ENCODE peak calls at places on chromosomes 16 and 17, in seven cellular contexts. U is OCI-LY7; F is dorsolateral prefrontal cortex; A is substantia nigra; K is CD4-positive, alpha-beta memory T cell; B is A549; C is CD4-positive, alpha-beta T cell. G is an unnamed sample.

GRCh38 chr16:2156025-2156848 is 655 bp downstream of the TRAF7 start:
- DNase-seq in U (peak), F (no peak), A (no peak), K (no peak), B (no peak), C (no peak), G (no peak)

GRCh38 chr17:3647769-3648540 is 11.4 kb downstream of the CTNS start:
- DNase-seq in U (peak), F (peak), A (no peak), K (peak), B (peak), C (peak), G (peak)

GRCh38 chr17:10123093-10123492 is 75.3 kb downstream of the GAS7 start:
- DNase-seq in U (no peak), F (peak), A (no peak), K (no peak), B (no peak), C (no peak), G (no peak)

GRCh38 chr16:89300311-89300975 is 82.9 kb downstream of the ZNF778 start:
- DNase-seq in U (no peak), F (no peak), A (no peak), K (no peak), B (no peak), C (no peak), G (no peak)

GRCh38 chr17:36650096-36650764 is 48.8 kb downstream of the MRM1 start:
- DNase-seq in U (no peak), F (no peak), A (no peak), K (no peak), B (no peak), C (no peak), G (no peak)

GRCh38 chr16:3726021-3726687 is 8.8 kb upstream of the TRAP1 start:
- DNase-seq in U (no peak), F (no peak), A (no peak), K (no peak), B (no peak), C (no peak), G (no peak)

GRCh38 chr16:5045499-5046115 is 11.9 kb upstream of the NAGPA start:
- DNase-seq in U (no peak), F (peak), A (no peak), K (no peak), B (no peak), C (no peak), G (no peak)

GRCh38 chr17:8005357-8005756 is 2.9 kb downstream of the GUCY2D start:
- DNase-seq in U (no peak), F (no peak), A (no peak), K (no peak), B (no peak), C (no peak), G (no peak)

GRCh38 chr16:84357191-84357651 is 11.1 kb upstream of the ATP2C2 start:
- DNase-seq in U (no peak), F (no peak), A (no peak), K (no peak), B (no peak), C (no peak), G (no peak)

GRCh38 chr16:85393674-85394510 is 219.2 kb upstream of the GSE1 start:
- DNase-seq in U (peak), F (peak), A (no peak), K (peak), B (peak), C (peak), G (peak)

GRCh38 chr16:31874354-31875111 is 926 bp downstream of the ZNF267 start:
- DNase-seq in U (peak), F (no peak), A (no peak), K (peak), B (peak), C (no peak), G (no peak)

GRCh38 chr16:13672196-13672595 is 247.8 kb upstream of the ERCC4 start:
- DNase-seq in U (no peak), F (no peak), A (no peak), K (no peak), B (no peak), C (no peak), G (no peak)

GRCh38 chr16:81697321-81697885 is 81.7 kb upstream of the PLCG2 start:
- DNase-seq in U (peak), F (peak), A (peak), K (peak), B (peak), C (no peak), G (peak)

GRCh38 chr16:85330694-85331188 is 218.5 kb upstream of the CIBAR2 start:
- DNase-seq in U (peak), F (no peak), A (no peak), K (no peak), B (peak), C (no peak), G (no peak)

GRCh38 chr17:30809867-30810266 is 14.6 kb downstream of the CRLF3 start:
- DNase-seq in U (no peak), F (no peak), A (no peak), K (no peak), B (no peak), C (no peak), G (no peak)

GRCh38 chr16:68737730-68738590 is 868 bp downstream of the CDH1 start:
- DNase-seq in U (no peak), F (no peak), A (peak), K (no peak), B (peak), C (no peak), G (no peak)

GRCh38 chr16:50684823-50685455 is 3.8 kb upstream of the SNX20 start:
- DNase-seq in U (no peak), F (no peak), A (no peak), K (no peak), B (no peak), C (peak), G (no peak)

GRCh38 chr16:57562066-57562465 is 19.6 kb downstream of the ADGRG5 start:
- DNase-seq in U (no peak), F (no peak), A (no peak), K (no peak), B (no peak), C (no peak), G (peak)

DNA sequence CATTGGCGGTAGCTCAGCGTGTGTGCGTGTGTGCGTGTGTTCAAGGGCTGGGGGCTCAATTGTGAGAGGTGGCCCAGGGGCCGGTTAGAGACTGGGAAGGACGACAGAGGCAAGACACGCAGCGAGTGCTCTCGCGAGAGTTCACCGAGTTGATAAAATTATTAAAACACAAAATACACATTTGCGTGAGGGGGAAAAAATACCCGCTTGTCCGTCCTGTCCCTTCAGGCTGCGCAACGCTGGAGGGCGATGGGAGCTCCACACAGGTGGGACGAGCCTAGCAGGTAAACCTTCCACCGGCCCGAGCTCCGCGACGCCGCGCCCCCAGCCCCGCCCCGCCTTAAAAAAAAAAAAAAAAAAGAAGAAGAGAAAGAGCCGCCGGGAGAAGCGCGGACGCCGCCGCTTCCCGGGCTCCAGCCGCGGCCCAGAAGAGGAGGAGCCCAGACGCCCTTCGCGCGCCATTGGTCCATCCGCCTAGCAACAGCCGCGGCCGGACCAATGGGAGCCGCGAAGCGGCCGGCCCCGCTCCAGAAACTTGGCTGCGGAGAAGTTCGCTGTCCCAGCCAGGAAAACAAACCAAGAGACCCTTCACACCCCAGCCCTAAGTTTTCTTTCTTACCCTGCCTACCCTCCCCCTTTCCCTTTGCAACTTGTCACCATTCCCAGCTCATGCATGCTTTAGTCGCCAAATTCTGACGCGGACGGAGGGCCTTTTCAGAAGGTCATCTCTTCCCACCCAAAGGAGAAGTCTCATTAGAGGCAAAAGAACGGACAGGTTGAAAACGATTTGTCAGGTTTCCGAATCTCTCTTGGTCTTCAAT is 169.9 kb upstream of the MAF start:
- DNase-seq in U (peak), F (peak), A (peak), K (peak), B (peak), C (peak), G (peak)
- H3K27ac ChIP-seq in U (no peak), F (no peak), A (peak), K (peak), B (peak), C (no peak), G (no peak)

GRCh38 chr16:80034469-80034826 is 433.9 kb upstream of the MAF start:
- DNase-seq in U (no peak), F (no peak), A (no peak), K (no peak), B (peak), C (no peak), G (no peak)
- H3K27ac ChIP-seq in U (no peak), F (no peak), A (no peak), K (no peak), B (peak), C (no peak), G (no peak)

DNA sequence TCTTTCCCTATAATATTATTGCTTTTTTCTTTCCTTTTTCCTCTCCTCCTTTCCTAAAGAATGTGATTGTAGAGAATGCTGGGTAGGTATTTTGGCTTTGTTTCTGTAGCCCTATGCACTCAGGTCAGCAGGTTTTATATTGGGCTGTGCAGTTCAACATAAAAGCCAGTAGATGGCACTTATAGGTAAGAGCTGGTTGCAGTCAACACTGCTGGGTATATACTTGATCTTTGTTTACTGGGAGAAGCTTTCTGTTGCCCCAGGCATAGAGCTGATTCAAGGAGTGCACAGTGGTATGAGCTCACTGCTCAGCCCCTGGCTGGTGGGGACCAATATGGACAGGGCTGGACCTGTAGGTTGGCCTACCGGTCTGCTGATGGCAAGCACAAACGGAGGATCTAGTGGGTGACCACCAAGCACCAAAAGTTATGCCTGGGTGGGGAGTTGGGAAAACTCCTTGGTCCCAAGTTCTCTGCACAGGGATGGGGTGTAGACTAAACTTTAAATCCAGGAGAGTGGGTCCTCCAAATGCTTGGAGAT is 378.9 kb downstream of the PMP22 start:
- DNase-seq in U (peak), F (no peak), A (no peak), K (no peak), B (no peak), C (no peak), G (no peak)
- H3K27ac ChIP-seq in U (no peak), F (no peak), A (no peak), K (no peak), B (no peak), C (no peak), G (no peak)

DNA sequence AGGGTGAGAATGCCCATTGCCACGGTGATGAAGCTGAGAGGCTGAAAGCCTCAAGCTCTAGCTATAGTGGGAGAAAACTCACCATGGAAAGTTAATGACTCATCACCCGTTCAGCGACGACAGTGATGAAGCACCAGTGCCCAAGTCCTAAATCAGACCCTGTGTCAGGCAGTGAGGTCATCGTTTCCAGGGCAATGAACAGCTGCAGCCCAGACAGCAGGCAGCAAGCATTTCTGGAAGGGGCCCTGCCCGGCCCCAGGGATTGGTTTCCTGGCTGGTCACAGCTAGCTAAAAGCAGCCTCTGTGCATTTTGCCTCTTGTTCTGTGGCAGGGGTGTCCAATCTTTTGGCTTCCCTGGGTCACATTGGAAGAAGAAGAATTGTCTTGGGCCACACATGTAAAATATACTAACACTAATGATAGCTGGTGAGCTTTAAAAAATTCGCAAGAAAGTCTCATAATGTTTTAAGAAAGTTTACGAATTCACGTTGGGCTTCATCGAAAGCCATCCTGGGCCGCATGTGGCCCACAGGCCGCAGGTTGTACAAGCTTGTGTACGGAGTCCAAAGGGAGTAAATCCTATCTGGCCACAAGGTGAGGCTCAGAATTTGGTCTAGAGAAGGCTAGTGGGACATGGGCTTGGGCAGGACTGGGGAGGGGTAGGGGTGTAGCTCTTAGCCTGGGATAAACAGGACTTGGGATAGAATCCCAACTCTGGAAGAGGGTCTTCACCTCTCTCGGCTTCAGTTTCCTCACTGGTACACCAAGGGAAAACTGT is 40.6 kb downstream of the MIS12 start:
- DNase-seq in U (no peak), F (peak), A (peak), K (no peak), B (peak), C (no peak), G (no peak)
- H3K27ac ChIP-seq in U (no peak), F (peak), A (peak), K (no peak), B (peak), C (no peak), G (no peak)

DNA sequence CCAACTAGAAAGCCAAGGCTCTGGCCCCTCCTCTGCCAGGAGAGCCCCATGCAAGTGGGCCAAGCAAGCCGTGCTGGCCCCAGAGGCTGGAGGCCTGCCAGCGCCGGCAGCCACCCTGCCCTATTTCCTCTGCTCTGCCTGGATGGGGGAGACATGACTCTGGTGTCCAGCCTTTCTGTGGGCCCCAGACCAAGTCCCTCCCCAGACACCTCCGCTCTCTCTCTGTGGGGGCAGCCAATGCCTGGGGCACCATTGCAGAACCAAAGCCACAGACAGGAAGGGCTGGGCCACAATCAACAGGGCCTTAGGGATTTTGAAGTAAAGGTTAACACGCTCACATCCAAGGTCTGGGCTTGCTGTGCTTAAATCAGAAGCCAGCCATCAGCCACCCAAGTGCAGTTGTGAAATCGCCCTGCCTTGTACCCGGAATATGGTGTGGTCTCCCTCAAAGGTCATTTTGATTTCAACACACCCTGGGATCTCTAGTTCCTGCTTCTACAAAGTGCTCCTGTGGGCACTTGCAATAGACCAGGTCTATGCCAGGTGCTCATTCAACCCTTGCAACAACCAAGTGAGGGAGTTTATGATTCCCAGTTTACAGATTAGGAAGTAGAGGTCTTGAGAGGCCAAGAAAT is 63.5 kb upstream of the TEX2 start:
- DNase-seq in U (no peak), F (no peak), A (no peak), K (no peak), B (no peak), C (no peak), G (no peak)
- H3K27ac ChIP-seq in U (no peak), F (no peak), A (no peak), K (no peak), B (no peak), C (no peak), G (no peak)

GRCh38 chr17:40551091-40551873 is 14.0 kb downstream of the CCR7 start:
- DNase-seq in U (no peak), F (no peak), A (no peak), K (no peak), B (peak), C (no peak), G (no peak)
- H3K27ac ChIP-seq in U (no peak), F (peak), A (peak), K (no peak), B (peak), C (peak), G (no peak)

GRCh38 chr17:19744492-19744891 is 3.6 kb downstream of the ALDH3A1 start:
- DNase-seq in U (no peak), F (no peak), A (no peak), K (peak), B (no peak), C (no peak), G (no peak)

GRCh38 chr17:19746517-19746916 is 1.6 kb downstream of the ALDH3A1 start:
- DNase-seq in U (no peak), F (no peak), A (no peak), K (no peak), B (no peak), C (no peak), G (no peak)

GRCh38 chr17:19743101-19744100 is 4.7 kb downstream of the ALDH3A1 start:
- DNase-seq in U (no peak), F (no peak), A (no peak), K (no peak), B (no peak), C (no peak), G (no peak)

GRCh38 chr17:19747159-19747719 is 859 bp downstream of the ALDH3A1 start:
- DNase-seq in U (no peak), F (no peak), A (no peak), K (no peak), B (no peak), C (no peak), G (no peak)

GRCh38 chr17:19744922-19745757 is 3.0 kb downstream of the ALDH3A1 start:
- DNase-seq in U (peak), F (peak), A (peak), K (peak), B (peak), C (peak), G (peak)
- H3K27ac ChIP-seq in U (no peak), F (peak), A (peak), K (no peak), B (peak), C (no peak), G (no peak)

DNA sequence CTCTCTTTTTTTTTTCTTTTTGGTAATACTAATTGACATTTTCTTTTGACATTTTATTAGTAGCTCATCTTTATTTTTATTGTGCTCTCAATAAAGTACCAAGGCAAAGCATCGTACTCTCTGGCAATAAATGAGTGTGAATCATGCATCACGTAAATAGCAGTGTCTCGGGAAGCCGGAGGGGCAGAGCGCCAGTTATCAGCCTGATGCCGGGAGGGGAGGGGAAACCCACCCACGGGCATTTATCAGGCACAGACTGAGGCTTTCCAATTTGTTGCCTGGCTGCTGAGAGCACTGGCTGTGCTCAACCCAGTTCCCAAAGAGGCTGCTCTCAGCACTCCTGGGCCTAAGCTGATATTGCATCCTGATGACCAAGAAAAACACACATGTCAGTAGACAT is 118.4 kb upstream of the CDH5 start:
- DNase-seq in U (no peak), F (peak), A (no peak), K (no peak), B (no peak), C (no peak), G (no peak)
- H3K27ac ChIP-seq in U (no peak), F (no peak), A (no peak), K (no peak), B (no peak), C (no peak), G (no peak)

GRCh38 chr17:81328489-81328888 is 33.4 kb upstream of the SLC38A10 start:
- DNase-seq in U (no peak), F (no peak), A (no peak), K (no peak), B (no peak), C (no peak), G (no peak)
- H3K27ac ChIP-seq in U (no peak), F (no peak), A (no peak), K (no peak), B (peak), C (no peak), G (no peak)

G was measured in CD8-positive, alpha-beta T cell.